ENCODE peak calls at places on chromosomes 11 and 22, in six cellular contexts. G is uterus, D is AG04450, R is PC-3, P is bronchial epithelial cell, C is AG10803. S is an unnamed sample.

GRCh38 chr22:25514436-25514835 is 50.0 kb upstream of the GRK3 start:
- DNase-seq in G (no peak), D (no peak), R (peak; percentile 43), P (peak; percentile 32), C (no peak), S (no peak)

GRCh38 chr22:43013355-43014061 is 1.4 kb downstream of the PACSIN2 start:
- DNase-seq in G (no peak), D (no peak), R (peak; percentile 35), P (no peak), C (peak; percentile 56), S (no peak)

GRCh38 chr22:19117111-19117512 is 5.1 kb downstream of the DGCR2 start:
- DNase-seq in G (no peak), D (no peak), R (no peak), P (no peak), C (no peak), S (no peak)

GRCh38 chr11:35014352-35014751 is 97.9 kb downstream of the PDHX start:
- DNase-seq in G (no peak), D (peak; percentile 84), R (peak; percentile 38), P (peak; percentile 68), C (peak; percentile 97), S (peak; percentile 69)

GRCh38 chr11:14623036-14623435 is 20.6 kb upstream of the PDE3B start:
- DNase-seq in G (no peak), D (no peak), R (no peak), P (no peak), C (no peak), S (no peak)

GRCh38 chr11:70233511-70233919 is 30.4 kb downstream of the FADD start:
- DNase-seq in G (peak; percentile 44), D (peak; percentile 20), R (peak; percentile 100), P (peak; percentile 100), C (peak; percentile 35), S (peak; percentile 83)

GRCh38 chr11:122394326-122394725 is 261.2 kb upstream of the UBASH3B start:
- DNase-seq in G (no peak), D (no peak), R (no peak), P (no peak), C (no peak), S (no peak)

GRCh38 chr22:20786536-20786979 is 12.6 kb downstream of the SERPIND1 start:
- DNase-seq in G (no peak), D (no peak), R (no peak), P (no peak), C (no peak), S (no peak)

GRCh38 chr11:122791836-122792235 is 46.5 kb upstream of the CRTAM start:
- DNase-seq in G (no peak), D (peak; percentile 30), R (peak; percentile 52), P (no peak), C (peak; percentile 44), S (peak; percentile 61)

GRCh38 chr11:35815556-35816315 is 128.1 kb upstream of the LDLRAD3 start:
- DNase-seq in G (peak; percentile 40), D (no peak), R (no peak), P (no peak), C (peak; percentile 73), S (peak; percentile 85)

GRCh38 chr11:7019500-7020182 is 505 bp downstream of the ZNF214 start:
- DNase-seq in G (peak; percentile 23), D (no peak), R (no peak), P (no peak), C (no peak), S (no peak)

GRCh38 chr11:102453286-102453797 is 777 bp upstream of the TMEM123 start:
- DNase-seq in G (peak; percentile 52), D (no peak), R (peak; percentile 42), P (peak; percentile 49), C (no peak), S (no peak)

GRCh38 chr11:128467041-128467440 is 120.3 kb downstream of the ETS1 start:
- DNase-seq in G (no peak), D (no peak), R (no peak), P (no peak), C (no peak), S (no peak)

GRCh38 chr11:126991596-126991995 is 9.0 kb downstream of the KIRREL3 start:
- DNase-seq in G (no peak), D (no peak), R (peak; percentile 17), P (no peak), C (no peak), S (peak; percentile 17)

DNA sequence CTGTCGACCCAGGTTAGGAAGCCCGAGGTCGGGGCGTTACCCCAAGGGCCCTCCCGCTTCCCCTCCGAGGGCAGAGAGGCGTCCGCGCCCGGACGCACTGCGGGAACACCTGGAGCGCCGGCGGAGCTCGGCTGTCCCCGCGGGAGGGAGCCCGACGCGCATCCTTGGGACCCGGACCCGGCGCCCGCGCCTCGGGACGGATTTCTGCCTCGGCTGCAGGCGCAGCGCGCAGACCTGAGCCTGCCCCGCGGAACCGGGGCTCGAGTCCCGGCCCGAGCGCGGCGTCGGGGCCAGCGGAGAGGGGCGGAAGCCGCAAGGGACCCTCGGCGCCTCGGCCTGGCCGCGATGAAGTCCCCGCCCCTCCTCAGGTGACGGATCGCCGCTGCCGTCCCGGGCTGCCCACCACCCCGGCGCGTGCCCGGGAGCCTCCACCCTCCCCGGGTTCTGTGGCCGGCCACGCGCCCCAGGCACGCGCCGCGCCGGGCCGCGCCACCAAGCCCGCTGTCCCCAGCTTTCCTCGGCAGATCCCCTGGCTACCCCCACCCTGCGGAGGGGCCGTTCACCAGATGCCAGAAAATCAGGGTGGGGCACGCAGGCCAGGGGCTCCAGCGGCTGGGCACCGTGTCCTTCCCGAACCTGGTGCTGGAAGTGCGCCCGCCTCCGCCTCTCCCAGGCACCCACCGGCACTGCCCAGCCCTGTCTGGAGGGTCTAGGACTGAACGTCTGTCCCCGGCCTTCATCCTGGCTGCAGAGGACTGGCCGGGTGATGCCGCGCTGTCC is 407 bp downstream of the GLB1L3 start:
- DNase-seq in G (no peak), D (no peak), R (no peak), P (no peak), C (no peak), S (no peak)
- H3K4me3 ChIP-seq in G (peak overlapping the region; percentile 13), D (peak overlapping the region; percentile 13), R (peak overlapping the region; percentile 31), P (peak overlapping the region; percentile 54), C (no peak overlapping the region), S (no peak overlapping the region)

GRCh38 chr11:109423114-109423859 is 1.3 kb downstream of the C11orf87 start:
- DNase-seq in G (no peak), D (no peak), R (no peak), P (no peak), C (no peak), S (peak; percentile 15)

GRCh38 chr11:109425554-109425953 is 3.6 kb downstream of the C11orf87 start:
- DNase-seq in G (no peak), D (no peak), R (no peak), P (no peak), C (peak; percentile 47), S (no peak)

GRCh38 chr11:109424893-109425292 is 2.9 kb downstream of the C11orf87 start:
- DNase-seq in G (no peak), D (no peak), R (peak; percentile 59), P (peak; percentile 27), C (no peak), S (no peak)

GRCh38 chr11:109423860-109424190 is 1.8 kb downstream of the C11orf87 start:
- DNase-seq in G (no peak), D (no peak), R (no peak), P (no peak), C (no peak), S (no peak)

DNA sequence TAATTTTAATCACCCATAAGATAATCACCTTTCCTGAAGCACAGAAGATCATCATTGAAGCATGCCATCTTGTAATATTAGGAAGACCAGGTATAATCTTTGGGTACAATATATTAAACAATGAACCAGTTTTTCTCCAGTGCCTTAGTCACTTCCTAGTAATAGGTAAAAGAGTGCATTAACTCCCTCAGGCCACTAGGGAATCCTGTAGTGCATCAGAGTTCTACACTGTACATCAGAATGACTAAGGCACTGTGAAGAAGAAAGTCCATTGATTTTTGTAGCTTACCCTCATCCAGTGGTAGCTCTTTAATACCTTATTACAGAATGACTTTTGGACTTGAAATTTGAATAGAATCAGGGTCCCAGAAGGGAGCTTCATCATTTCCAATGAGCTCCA is 4.5 kb downstream of the C11orf87 start:
- DNase-seq in G (no peak), D (no peak), R (peak; percentile 42), P (peak; percentile 63), C (no peak), S (no peak)
- TF ChIP-seq CTCF in G (no peak), D (peak; percentile 32), R (peak; percentile 42), P (peak; percentile 38), C (peak; percentile 40), S (peak; percentile 29)

GRCh38 chr11:110710520-110711381 is 1.5 kb downstream of the ARHGAP20 start:
- DNase-seq in G (peak; percentile 49), D (no peak), R (no peak), P (peak; percentile 34), C (no peak), S (peak; percentile 31)
- H3K4me3 ChIP-seq in G (peak overlapping the region; percentile 54), D (peak overlapping the region; percentile 73), R (no peak overlapping the region), P (no peak overlapping the region), C (peak overlapping the region; percentile 42), S (peak overlapping the region; percentile 65)

DNA sequence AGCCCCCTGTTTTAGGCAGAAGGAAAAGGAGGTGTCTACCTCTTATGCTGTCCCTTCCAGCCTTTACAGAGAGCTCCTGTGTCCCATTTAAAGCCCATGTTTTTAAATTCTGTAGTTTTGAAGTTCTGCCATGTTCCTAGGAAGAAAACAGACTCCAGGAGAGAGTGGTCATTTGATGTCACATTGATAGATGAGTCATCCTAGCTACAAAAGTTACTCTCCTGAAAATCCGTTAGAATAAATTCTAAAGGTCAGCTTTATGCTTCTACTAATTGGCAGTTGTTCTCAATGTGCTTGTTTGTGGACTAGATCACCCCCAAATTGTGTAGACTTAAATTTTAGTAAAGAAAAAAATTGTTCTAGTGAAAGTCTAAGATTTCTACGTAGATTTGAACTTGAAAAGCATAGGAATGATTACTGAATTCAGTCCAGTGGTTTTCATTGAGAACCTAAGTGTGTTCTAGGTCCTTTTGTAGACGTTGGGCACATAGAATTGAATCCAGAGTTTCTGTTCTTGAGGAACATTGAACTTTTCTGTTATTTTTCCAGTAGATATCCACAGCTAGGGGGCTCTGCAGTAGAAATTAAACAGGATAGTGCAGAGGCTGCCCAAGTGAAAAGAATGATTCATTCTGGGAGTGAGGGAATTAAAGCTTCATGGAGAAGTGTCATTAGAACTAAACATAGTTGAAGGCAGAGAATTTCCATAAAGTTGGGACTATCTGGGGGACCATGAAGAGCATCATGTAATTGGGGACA is 140.6 kb upstream of the RASSF10 start:
- DNase-seq in G (no peak), D (no peak), R (peak; percentile 25), P (peak; percentile 25), C (no peak), S (no peak)
- TF ChIP-seq CTCF in G (peak; percentile 23), D (peak; percentile 48), R (peak; percentile 56), P (no peak), C (peak; percentile 36), S (peak; percentile 45)

GRCh38 chr11:79150320-79150719 is 290.5 kb downstream of the TENM4 start:
- DNase-seq in G (no peak), D (no peak), R (no peak), P (no peak), C (no peak), S (no peak)

GRCh38 chr11:79150966-79151365 is 289.9 kb downstream of the TENM4 start:
- DNase-seq in G (no peak), D (peak; percentile 30), R (peak; percentile 45), P (peak; percentile 59), C (no peak), S (no peak)

GRCh38 chr11:79152511-79152910 is 288.3 kb downstream of the TENM4 start:
- DNase-seq in G (no peak), D (no peak), R (no peak), P (no peak), C (peak; percentile 16), S (no peak)

DNA sequence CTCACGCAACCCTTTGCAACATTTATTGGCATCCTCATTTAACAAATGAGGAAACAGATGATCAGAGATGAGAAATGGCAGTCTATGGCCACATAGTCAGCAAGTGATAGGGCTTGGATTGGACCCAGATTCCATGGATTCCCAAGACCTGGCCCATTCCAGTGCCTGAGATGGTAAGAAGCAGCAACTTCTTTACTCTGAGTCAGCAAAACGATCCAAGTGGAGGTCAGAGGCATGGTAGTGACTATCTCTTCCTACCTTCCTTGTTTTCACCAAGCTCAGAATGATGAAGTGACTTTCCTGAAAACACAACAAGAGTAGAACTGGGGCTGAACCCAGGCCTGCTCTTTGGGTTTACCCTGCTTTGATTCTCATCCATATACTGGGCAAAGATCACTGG is 293.1 kb downstream of the TENM4 start:
- DNase-seq in G (no peak), D (no peak), R (no peak), P (no peak), C (no peak), S (no peak)
- H3K4me3 ChIP-seq in G (no peak overlapping the region), D (no peak overlapping the region), R (no peak overlapping the region), P (no peak overlapping the region), C (no peak overlapping the region), S (no peak overlapping the region)